ENCODE peak calls at places on chromosome 20, in four cellular contexts. H, Q, M and V are unnamed samples.

GRCh38 chr20:61303675-61304074 is 51.6 kb downstream of the CDH4 start:
- DNase-seq in H (no peak), Q (no peak), M (no peak), V (no peak)

GRCh38 chr20:63752411-63753101 is 13.0 kb downstream of the SLC2A4RG start:
- DNase-seq in H (no peak), Q (no peak), M (no peak), V (no peak)

GRCh38 chr20:57790176-57790575 is 80.4 kb upstream of the PMEPA1 start:
- DNase-seq in H (no peak), Q (no peak), M (no peak), V (no peak)

GRCh38 chr20:18750735-18751134 is 62.8 kb upstream of the SCP2D1 start:
- DNase-seq in H (no peak), Q (no peak), M (no peak), V (no peak)

GRCh38 chr20:31670371-31671228 is 32.9 kb downstream of the COX4I2 start:
- DNase-seq in H (peak; percentile 49), Q (no peak), M (peak; percentile 75), V (no peak)

GRCh38 chr20:33896509-33896908 is 85.4 kb downstream of the CHMP4B start:
- DNase-seq in H (no peak), Q (no peak), M (peak; percentile 70), V (no peak)

GRCh38 chr20:50628326-50628725 is 63.0 kb downstream of the RIPOR3 start:
- DNase-seq in H (no peak), Q (no peak), M (no peak), V (no peak)

GRCh38 chr20:51368461-51369211 is 173.9 kb downstream of the NFATC2 start:
- DNase-seq in H (no peak), Q (no peak), M (peak; percentile 55), V (no peak)

GRCh38 chr20:58141496-58141895 is 87.0 kb downstream of the ANKRD60 start:
- DNase-seq in H (no peak), Q (no peak), M (no peak), V (no peak)

GRCh38 chr20:50015993-50016770 is 33.4 kb downstream of the SNAI1 start:
- DNase-seq in H (no peak), Q (no peak), M (no peak), V (no peak)

GRCh38 chr20:39294137-39294725 is 332.1 kb downstream of the DHX35 start:
- DNase-seq in H (no peak), Q (no peak), M (no peak), V (no peak)

DNA sequence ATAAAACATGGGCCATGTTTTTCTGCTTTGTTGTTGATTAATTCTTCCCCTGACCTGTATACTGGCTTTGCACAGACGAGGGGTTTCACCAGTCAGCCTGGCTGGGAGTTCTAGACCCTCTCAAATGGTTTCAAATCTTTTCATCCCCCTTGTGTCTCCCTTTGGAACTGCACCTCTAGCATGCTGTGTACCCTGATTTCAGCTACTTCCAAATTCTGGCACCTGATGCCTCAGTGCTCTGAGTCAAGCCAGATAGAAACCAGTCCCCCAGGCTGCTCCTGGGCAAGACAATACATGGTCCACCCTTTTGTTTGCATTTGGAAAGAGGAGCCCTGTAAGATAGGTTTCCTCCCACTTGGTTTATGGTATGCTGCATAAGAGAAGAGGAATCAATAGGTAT is 290.2 kb downstream of the BTBD3 start:
- DNase-seq in H (no peak), Q (no peak), M (peak; percentile 41), V (no peak)
- TF ChIP-seq CTCF in H (no peak), Q (peak; percentile 13), M (peak; percentile 61), V (peak; percentile 69)

DNA sequence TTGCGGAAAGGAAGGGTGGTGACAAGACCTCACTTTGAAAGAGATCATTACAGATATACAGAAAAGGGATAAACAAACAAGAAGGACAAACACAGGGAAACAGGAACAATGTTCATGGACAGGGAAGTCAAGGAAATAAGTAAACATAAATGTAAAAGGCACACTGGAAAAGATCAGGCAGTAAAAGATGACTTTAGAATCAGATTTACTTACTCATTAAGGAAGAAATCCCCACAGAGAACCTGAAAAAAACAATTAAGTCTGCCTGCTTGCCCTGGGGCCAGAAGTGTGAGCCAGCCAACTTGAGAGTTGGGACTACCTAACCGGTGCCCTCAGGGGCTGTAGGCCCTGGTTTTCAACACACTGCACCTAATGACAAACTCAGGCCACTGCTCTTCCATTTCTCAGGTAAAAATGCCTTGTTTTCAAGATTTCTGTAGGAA is 1.7 kb downstream of the APMAP start:
- DNase-seq in H (no peak), Q (no peak), M (no peak), V (no peak)
- H3K4me3 ChIP-seq in H (no peak overlapping the region), Q (no peak overlapping the region), M (no peak overlapping the region), V (peak overlapping the region; percentile 92)

GRCh38 chr20:32678948-32679347 is 5.2 kb upstream of the C20orf203 start:
- DNase-seq in H (no peak), Q (no peak), M (peak; percentile 17), V (no peak)

GRCh38 chr20:32685541-32686529 is 12.1 kb upstream of the C20orf203 start:
- DNase-seq in H (no peak), Q (no peak), M (peak; percentile 93), V (no peak)

GRCh38 chr20:32680544-32681174 is 6.9 kb upstream of the C20orf203 start:
- DNase-seq in H (no peak), Q (no peak), M (no peak), V (no peak)

GRCh38 chr20:32682508-32682987 is 8.8 kb upstream of the C20orf203 start:
- DNase-seq in H (no peak), Q (no peak), M (no peak), V (no peak)

DNA sequence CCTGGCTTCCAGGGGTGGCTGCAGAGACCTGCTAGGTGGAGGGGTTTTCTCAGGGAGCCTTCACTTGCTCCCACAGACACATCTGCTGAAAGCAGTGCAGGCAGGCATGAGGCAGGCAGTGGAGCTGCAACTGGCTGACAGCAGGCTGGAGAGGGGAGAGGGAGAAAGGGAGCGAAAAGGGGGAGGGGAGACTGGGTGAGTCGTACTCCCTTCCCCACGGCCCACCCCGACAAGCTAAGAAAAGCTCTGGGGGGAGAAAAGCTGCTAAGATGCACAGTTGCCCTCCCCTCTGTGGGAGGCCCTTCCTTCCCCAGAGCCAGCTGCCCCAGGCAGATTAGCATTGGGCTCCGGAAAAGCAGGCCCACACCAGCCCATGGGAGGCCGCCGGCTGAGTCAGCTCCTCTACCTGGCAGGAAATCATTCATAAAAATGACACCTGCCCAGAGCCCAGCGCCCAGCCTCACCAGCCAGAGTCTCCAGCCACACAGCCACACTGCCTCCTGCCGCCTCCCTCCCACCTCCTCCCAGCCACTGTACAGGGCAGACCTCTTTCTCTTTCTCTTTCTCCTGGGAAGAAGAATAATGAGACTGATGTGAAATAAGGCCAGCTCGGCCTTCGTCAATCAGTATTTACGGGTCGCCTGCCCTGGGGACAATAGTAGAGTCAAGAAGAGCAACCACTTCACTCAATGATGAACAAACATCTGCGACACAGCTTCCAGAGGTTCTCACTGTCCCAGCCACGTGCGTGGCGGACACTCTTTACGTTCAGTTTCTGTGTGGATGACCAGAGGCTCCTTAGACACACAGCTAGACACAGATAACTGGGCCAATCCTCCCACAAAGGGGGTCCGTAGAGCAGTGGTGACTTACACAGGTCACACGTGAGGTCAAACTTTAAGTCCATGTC is 7.7 kb upstream of the C20orf203 start:
- DNase-seq in H (no peak), Q (no peak), M (peak; percentile 17), V (no peak)
- TF ChIP-seq CTCF in H (no peak), Q (no peak), M (no peak), V (no peak)

GRCh38 chr20:36860811-36861624 is 14.9 kb upstream of the TLDC2 start:
- DNase-seq in H (no peak), Q (no peak), M (no peak), V (no peak)
- H3K4me3 ChIP-seq in H (no peak overlapping the region), Q (no peak overlapping the region), M (peak overlapping the region; percentile 62), V (peak overlapping the region; percentile 70)

GRCh38 chr20:3218307-3218988 is 9.2 kb downstream of the ITPA start:
- DNase-seq in H (peak; percentile 72), Q (peak; percentile 75), M (no peak), V (no peak)
- TF ChIP-seq CTCF in H (peak; percentile 61), Q (peak; percentile 85), M (peak; percentile 68), V (peak; percentile 82)